ENCODE peak calls at places on chromosomes 16 and 17, in four cellular contexts. One of them, this sample, is unnamed.

GRCh38 chr16:65249768-65250167 is 127.9 kb upstream of the CDH11 start:
- DNase-seq in HepG2: no peak
- DNase-seq in GM12878: no peak
- DNase-seq in K562: no peak
- DNase-seq in this sample: peak

GRCh38 chr17:30074726-30075125 is 41.9 kb upstream of the NSRP1 start:
- DNase-seq in GM12878: no peak
- DNase-seq in HepG2: no peak
- DNase-seq in K562: no peak
- DNase-seq in this sample: no peak

GRCh38 chr17:32927201-32927723 is 691 bp upstream of the TMEM98 start:
- DNase-seq in HepG2: peak
- DNase-seq in K562: no peak
- DNase-seq in GM12878: no peak
- DNase-seq in this sample: no peak

GRCh38 chr17:54813896-54814295 is 86.8 kb upstream of the TOM1L1 start:
- DNase-seq in HepG2: no peak
- DNase-seq in K562: no peak
- DNase-seq in GM12878: no peak
- DNase-seq in this sample: no peak

GRCh38 chr16:15765880-15766279 is 90.9 kb downstream of the MYH11 start:
- DNase-seq in K562: peak
- DNase-seq in GM12878: peak
- DNase-seq in HepG2: peak
- DNase-seq in this sample: peak

GRCh38 chr17:49404371-49404770 is 10.3 kb downstream of the PHB1 start:
- DNase-seq in K562: no peak
- DNase-seq in HepG2: no peak
- DNase-seq in GM12878: no peak
- DNase-seq in this sample: no peak

GRCh38 chr17:75776399-75777242 is 8.0 kb upstream of the UNK start:
- DNase-seq in K562: no peak
- DNase-seq in HepG2: no peak
- DNase-seq in GM12878: no peak
- DNase-seq in this sample: no peak

GRCh38 chr17:61897548-61898180 is 30.1 kb downstream of the INTS2 start:
- DNase-seq in GM12878: no peak
- DNase-seq in K562: no peak
- DNase-seq in HepG2: no peak
- DNase-seq in this sample: no peak

GRCh38 chr16:2963074-2963610 is 933 bp upstream of the KREMEN2 start:
- DNase-seq in HepG2: no peak
- DNase-seq in GM12878: no peak
- DNase-seq in K562: peak
- DNase-seq in this sample: peak

GRCh38 chr17:71392715-71393567 is 727.9 kb upstream of the SOX9 start:
- DNase-seq in HepG2: no peak
- DNase-seq in GM12878: no peak
- DNase-seq in K562: no peak
- DNase-seq in this sample: no peak

GRCh38 chr17:39769974-39770587 is 32.3 kb downstream of the GRB7 start:
- DNase-seq in HepG2: peak
- DNase-seq in K562: no peak
- DNase-seq in GM12878: peak
- DNase-seq in this sample: no peak

GRCh38 chr17:83195330-83196087 is 116.1 kb downstream of the METRNL start:
- DNase-seq in GM12878: no peak
- DNase-seq in HepG2: no peak
- DNase-seq in K562: peak
- DNase-seq in this sample: no peak

GRCh38 chr17:80793851-80794267 is 197.8 kb upstream of the CHMP6 start:
- DNase-seq in GM12878: no peak
- DNase-seq in HepG2: no peak
- DNase-seq in K562: no peak
- DNase-seq in this sample: no peak

GRCh38 chr17:69523252-69523861 is 108.9 kb downstream of the MAP2K6 start:
- DNase-seq in K562: peak
- DNase-seq in HepG2: peak
- DNase-seq in GM12878: peak
- DNase-seq in this sample: no peak

GRCh38 chr16:89599451-89599858 is 14.0 kb upstream of the DPEP1 start:
- DNase-seq in K562: peak
- DNase-seq in GM12878: no peak
- DNase-seq in HepG2: peak
- DNase-seq in this sample: peak

GRCh38 chr17:61235821-61236197 is 163.8 kb upstream of the TBX2 start:
- DNase-seq in HepG2: peak
- DNase-seq in K562: no peak
- DNase-seq in GM12878: no peak
- DNase-seq in this sample: no peak

GRCh38 chr17:79646721-79647455 is 36.0 kb upstream of the RBFOX3 start:
- DNase-seq in K562: no peak
- DNase-seq in HepG2: no peak
- DNase-seq in GM12878: no peak
- DNase-seq in this sample: no peak

GRCh38 chr16:48511071-48511540 is 98.9 kb downstream of the N4BP1 start:
- DNase-seq in GM12878: no peak
- DNase-seq in HepG2: no peak
- DNase-seq in K562: no peak
- DNase-seq in this sample: no peak

GRCh38 chr17:17497065-17497844 is 1.1 kb upstream of the RASD1 start:
- DNase-seq in HepG2: no peak
- DNase-seq in GM12878: no peak
- DNase-seq in K562: no peak
- DNase-seq in this sample: peak

GRCh38 chr17:40958086-40958953 is 8.4 kb downstream of the KRT39 start:
- DNase-seq in GM12878: no peak
- DNase-seq in K562: no peak
- DNase-seq in HepG2: peak
- DNase-seq in this sample: no peak

GRCh38 chr16:80208750-80209149 is 332.0 kb upstream of the DYNLRB2 start:
- DNase-seq in HepG2: no peak
- DNase-seq in K562: no peak
- DNase-seq in GM12878: no peak
- DNase-seq in this sample: no peak

GRCh38 chr16:75038036-75038959 is 39.5 kb downstream of the ZNRF1 start:
- DNase-seq in K562: peak
- DNase-seq in HepG2: no peak
- DNase-seq in GM12878: no peak
- DNase-seq in this sample: no peak

GRCh38 chr16:85928411-85928820 is 29.5 kb downstream of the IRF8 start:
- DNase-seq in GM12878: no peak
- DNase-seq in HepG2: no peak
- DNase-seq in K562: no peak
- DNase-seq in this sample: no peak

GRCh38 chr17:79607941-79608728 is 2.7 kb downstream of the RBFOX3 start:
- DNase-seq in K562: peak
- DNase-seq in HepG2: no peak
- DNase-seq in GM12878: no peak
- DNase-seq in this sample: peak

GRCh38 chr17:30238003-30238344 is 2.5 kb upstream of the SLC6A4 start:
- DNase-seq in HepG2: no peak
- DNase-seq in K562: no peak
- DNase-seq in GM12878: no peak
- DNase-seq in this sample: no peak

GRCh38 chr17:15406081-15406480 is 61.3 kb downstream of the CDRT4 start:
- DNase-seq in GM12878: no peak
- DNase-seq in K562: no peak
- DNase-seq in HepG2: no peak
- DNase-seq in this sample: no peak

GRCh38 chr17:45963889-45964288 is 35.2 kb upstream of the STH start:
- DNase-seq in HepG2: no peak
- DNase-seq in GM12878: no peak
- DNase-seq in K562: no peak
- DNase-seq in this sample: no peak

GRCh38 chr16:16092925-16093624 is 130.2 kb downstream of the ABCC6 start:
- DNase-seq in HepG2: no peak
- DNase-seq in GM12878: no peak
- DNase-seq in K562: no peak
- DNase-seq in this sample: no peak

GRCh38 chr17:49514374-49514738 is 19.3 kb downstream of the NGFR start:
- DNase-seq in K562: peak
- DNase-seq in HepG2: peak
- DNase-seq in GM12878: no peak
- DNase-seq in this sample: peak

GRCh38 chr17:6574689-6575595 is 18.6 kb upstream of the PITPNM3 start:
- DNase-seq in HepG2: no peak
- DNase-seq in GM12878: peak
- DNase-seq in K562: peak
- DNase-seq in this sample: no peak

GRCh38 chr17:5329784-5330557 is 47.9 kb downstream of the RABEP1 start:
- DNase-seq in K562: no peak
- DNase-seq in GM12878: peak
- DNase-seq in HepG2: no peak
- DNase-seq in this sample: no peak

GRCh38 chr16:58026705-58027340 is 1.3 kb downstream of the MMP15 start:
- DNase-seq in GM12878: no peak
- DNase-seq in K562: peak
- DNase-seq in HepG2: no peak
- DNase-seq in this sample: peak

GRCh38 chr16:84741351-84741791 is 41.6 kb downstream of the USP10 start:
- DNase-seq in GM12878: no peak
- DNase-seq in HepG2: no peak
- DNase-seq in K562: no peak
- DNase-seq in this sample: no peak

GRCh38 chr16:88957887-88958577 is 19.0 kb downstream of the CBFA2T3 start:
- DNase-seq in GM12878: no peak
- DNase-seq in HepG2: no peak
- DNase-seq in K562: no peak
- DNase-seq in this sample: no peak

GRCh38 chr17:46266656-46267544 is 28.0 kb upstream of the LRRC37A start:
- DNase-seq in GM12878: peak
- DNase-seq in K562: peak
- DNase-seq in HepG2: peak
- DNase-seq in this sample: peak

GRCh38 chr16:55508271-55508921 is 476 bp upstream of the LPCAT2 start:
- DNase-seq in K562: peak
- DNase-seq in HepG2: no peak
- DNase-seq in GM12878: no peak
- DNase-seq in this sample: no peak

GRCh38 chr17:27612160-27612767 is 18.7 kb upstream of the LGALS9 start:
- DNase-seq in HepG2: no peak
- DNase-seq in K562: no peak
- DNase-seq in GM12878: no peak
- DNase-seq in this sample: no peak

GRCh38 chr16:84438971-84439696 is 65.3 kb downstream of the MEAK7 start:
- DNase-seq in GM12878: no peak
- DNase-seq in HepG2: no peak
- DNase-seq in K562: no peak
- DNase-seq in this sample: no peak

GRCh38 chr16:22726868-22727267 is 87.1 kb upstream of the HS3ST2 start:
- DNase-seq in K562: no peak
- DNase-seq in HepG2: no peak
- DNase-seq in GM12878: no peak
- DNase-seq in this sample: no peak
- TF ChIP-seq CBFB in K562: no peak
- TF ChIP-seq CBFB in HepG2: no peak
- TF ChIP-seq CBFB in GM12878: no peak
- TF ChIP-seq CBFB in this sample: no peak

GRCh38 chr16:17367932-17368331 is 102.8 kb downstream of the XYLT1 start:
- DNase-seq in K562: peak
- DNase-seq in GM12878: no peak
- DNase-seq in HepG2: no peak
- DNase-seq in this sample: peak

GRCh38 chr16:17368511-17368910 is 102.2 kb downstream of the XYLT1 start:
- DNase-seq in GM12878: no peak
- DNase-seq in K562: no peak
- DNase-seq in HepG2: no peak
- DNase-seq in this sample: no peak

GRCh38 chr16:17366299-17366961 is 104.3 kb downstream of the XYLT1 start:
- DNase-seq in K562: no peak
- DNase-seq in GM12878: no peak
- DNase-seq in HepG2: no peak
- DNase-seq in this sample: no peak

GRCh38 chr16:17365591-17366298 is 105.0 kb downstream of the XYLT1 start:
- DNase-seq in K562: no peak
- DNase-seq in GM12878: no peak
- DNase-seq in HepG2: no peak
- DNase-seq in this sample: no peak

GRCh38 chr16:17367034-17367433 is 103.7 kb downstream of the XYLT1 start:
- DNase-seq in K562: no peak
- DNase-seq in HepG2: no peak
- DNase-seq in GM12878: no peak
- DNase-seq in this sample: no peak
- TF ChIP-seq CBFB in K562: no peak
- TF ChIP-seq CBFB in HepG2: no peak
- TF ChIP-seq CBFB in GM12878: no peak
- TF ChIP-seq CBFB in this sample: no peak

GRCh38 chr16:17723735-17724134 is 253.0 kb upstream of the XYLT1 start:
- DNase-seq in HepG2: no peak
- DNase-seq in GM12878: no peak
- DNase-seq in K562: no peak
- DNase-seq in this sample: no peak
- TF ChIP-seq CBFB in HepG2: no peak
- TF ChIP-seq CBFB in GM12878: no peak
- TF ChIP-seq CBFB in K562: no peak
- TF ChIP-seq CBFB in this sample: no peak

DNA sequence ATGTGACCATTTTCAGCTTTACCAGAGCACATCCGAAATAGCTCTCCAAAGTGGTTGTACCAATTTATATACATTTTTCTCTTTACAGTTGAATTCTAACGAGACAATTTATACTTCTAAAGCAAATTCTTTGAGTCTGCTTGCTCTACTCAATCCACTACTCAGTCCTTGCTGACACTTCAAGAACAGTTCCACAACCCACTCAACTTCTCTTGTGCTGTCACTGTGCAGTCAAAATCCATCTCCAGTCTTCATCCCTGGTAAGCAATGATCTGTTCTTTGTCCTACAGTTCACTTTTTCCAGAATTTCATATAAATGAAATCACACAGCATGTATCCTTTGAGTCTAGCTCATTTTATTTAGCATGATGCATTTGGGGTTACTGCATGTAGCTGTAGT is 30.6 kb downstream of the NETO2 start:
- DNase-seq in GM12878: no peak
- DNase-seq in HepG2: no peak
- DNase-seq in K562: no peak
- DNase-seq in this sample: no peak
- TF ChIP-seq CBFB in GM12878: no peak
- TF ChIP-seq CBFB in HepG2: no peak
- TF ChIP-seq CBFB in K562: no peak
- TF ChIP-seq CBFB in this sample: no peak

GRCh38 chr17:64622931-64623654 is 39.0 kb downstream of the SMURF2 start:
- DNase-seq in GM12878: no peak
- DNase-seq in HepG2: peak
- DNase-seq in K562: no peak
- DNase-seq in this sample: no peak
- TF ChIP-seq CBFB in GM12878: no peak
- TF ChIP-seq CBFB in HepG2: no peak
- TF ChIP-seq CBFB in K562: no peak
- TF ChIP-seq CBFB in this sample: no peak

GRCh38 chr17:67602974-67603373 is 114.8 kb upstream of the NOL11 start:
- DNase-seq in K562: peak
- DNase-seq in GM12878: no peak
- DNase-seq in HepG2: peak
- DNase-seq in this sample: peak
- TF ChIP-seq CBFB in K562: no peak
- TF ChIP-seq CBFB in GM12878: no peak
- TF ChIP-seq CBFB in HepG2: no peak
- TF ChIP-seq CBFB in this sample: no peak

GRCh38 chr17:57553525-57553924 is 191.6 kb downstream of the CCDC182 start:
- DNase-seq in HepG2: no peak
- DNase-seq in GM12878: no peak
- DNase-seq in K562: peak
- DNase-seq in this sample: no peak
- TF ChIP-seq CBFB in HepG2: no peak
- TF ChIP-seq CBFB in GM12878: no peak
- TF ChIP-seq CBFB in K562: no peak
- TF ChIP-seq CBFB in this sample: no peak